ENCODE peak calls at places on chromosomes 12 and 14, in nine cellular contexts. I is astrocyte of the spinal cord, D is AG09319, X is fibroblast of mammary gland, M is neural progenitor cell, Z is Caco-2, W is testis, S is PC-9, T is endothelial cell. G is an unnamed sample.

GRCh38 chr12:113684053-113684907 is 212.6 kb upstream of the LHX5 start:
- DNase-seq in I (peak; percentile 4), D (no peak), X (peak; percentile 20), M (peak; percentile 73), Z (no peak), W (no peak), S (no peak), T (no peak), G (no peak)

GRCh38 chr12:71730936-71731335 is 23.7 kb upstream of the RAB21 start:
- DNase-seq in I (no peak), D (no peak), X (peak; percentile 52), M (no peak), Z (no peak), W (no peak), S (no peak), T (no peak), G (no peak)

GRCh38 chr12:132713123-132713522 is 2.5 kb downstream of the PGAM5 start:
- DNase-seq in I (no peak), D (no peak), X (no peak), M (no peak), Z (no peak), W (no peak), S (no peak), T (no peak), G (no peak)

GRCh38 chr14:105195533-105196227 is 14.6 kb upstream of the NUDT14 start:
- DNase-seq in I (no peak), D (no peak), X (no peak), M (peak; percentile 56), Z (no peak), W (no peak), S (no peak), T (peak; percentile 59), G (no peak)

GRCh38 chr14:37864861-37865718 is 269.7 kb downstream of the TTC6 start:
- DNase-seq in I (peak; percentile 68), D (peak; percentile 14), X (peak; percentile 78), M (no peak), Z (no peak), W (no peak), S (no peak), T (no peak), G (no peak)

GRCh38 chr12:107651867-107652449 is 33.6 kb upstream of the PWP1 start:
- DNase-seq in I (no peak), D (no peak), X (no peak), M (no peak), Z (no peak), W (no peak), S (no peak), T (no peak), G (no peak)

GRCh38 chr12:119791453-119791852 is 85.7 kb downstream of the CIT start:
- DNase-seq in I (no peak), D (no peak), X (no peak), M (no peak), Z (no peak), W (no peak), S (no peak), T (no peak), G (no peak)

GRCh38 chr14:94051115-94051514 is 25.0 kb downstream of the OTUB2 start:
- DNase-seq in I (peak; percentile 68), D (no peak), X (peak; percentile 65), M (peak; percentile 57), Z (no peak), W (peak; percentile 84), S (no peak), T (peak; percentile 30), G (peak; percentile 38)

GRCh38 chr12:43550831-43551270 is 1.2 kb downstream of the ADAMTS20 start:
- DNase-seq in I (no peak), D (no peak), X (no peak), M (peak; percentile 41), Z (no peak), W (no peak), S (no peak), T (peak; percentile 11), G (no peak)

GRCh38 chr12:4909397-4909733 is 340 bp upstream of the KCNA1 start:
- DNase-seq in I (no peak), D (no peak), X (no peak), M (peak; percentile 58), Z (no peak), W (no peak), S (no peak), T (peak; percentile 42), G (no peak)

GRCh38 chr12:2057041-2057792 is 4.4 kb downstream of the CACNA1C start:
- DNase-seq in I (peak; percentile 56), D (no peak), X (peak; percentile 57), M (peak; percentile 93), Z (peak; percentile 78), W (peak; percentile 88), S (no peak), T (peak; percentile 92), G (peak; percentile 56)

GRCh38 chr12:115666168-115666567 is 611.3 kb downstream of the MED13L start:
- DNase-seq in I (no peak), D (no peak), X (no peak), M (no peak), Z (no peak), W (no peak), S (no peak), T (no peak), G (no peak)

GRCh38 chr12:26878661-26879119 is 45.7 kb upstream of the ITPR2 start:
- DNase-seq in I (peak; percentile 24), D (no peak), X (no peak), M (no peak), Z (no peak), W (peak; percentile 92), S (no peak), T (peak; percentile 11), G (no peak)

GRCh38 chr12:52351196-52352059 is 15.9 kb downstream of the KRT85 start:
- DNase-seq in I (no peak), D (no peak), X (no peak), M (no peak), Z (no peak), W (no peak), S (no peak), T (no peak), G (no peak)

GRCh38 chr12:131883521-131883900 is 10.9 kb upstream of the ULK1 start:
- DNase-seq in I (no peak), D (no peak), X (no peak), M (no peak), Z (peak; percentile 38), W (no peak), S (peak; percentile 57), T (no peak), G (no peak)

GRCh38 chr14:92323916-92324818 is 1.2 kb downstream of the SLC24A4 start:
- DNase-seq in I (no peak), D (no peak), X (no peak), M (peak; percentile 9), Z (no peak), W (no peak), S (no peak), T (no peak), G (no peak)

GRCh38 chr12:7108042-7108927 is 729 bp downstream of the C1RL start:
- DNase-seq in I (peak; percentile 56), D (peak; percentile 55), X (peak; percentile 79), M (peak; percentile 65), Z (peak; percentile 94), W (peak; percentile 77), S (peak; percentile 74), T (peak; percentile 57), G (peak; percentile 82)

GRCh38 chr12:123076604-123077297 is 74.1 kb downstream of the PITPNM2 start:
- DNase-seq in I (no peak), D (no peak), X (no peak), M (no peak), Z (no peak), W (no peak), S (no peak), T (no peak), G (no peak)

DNA sequence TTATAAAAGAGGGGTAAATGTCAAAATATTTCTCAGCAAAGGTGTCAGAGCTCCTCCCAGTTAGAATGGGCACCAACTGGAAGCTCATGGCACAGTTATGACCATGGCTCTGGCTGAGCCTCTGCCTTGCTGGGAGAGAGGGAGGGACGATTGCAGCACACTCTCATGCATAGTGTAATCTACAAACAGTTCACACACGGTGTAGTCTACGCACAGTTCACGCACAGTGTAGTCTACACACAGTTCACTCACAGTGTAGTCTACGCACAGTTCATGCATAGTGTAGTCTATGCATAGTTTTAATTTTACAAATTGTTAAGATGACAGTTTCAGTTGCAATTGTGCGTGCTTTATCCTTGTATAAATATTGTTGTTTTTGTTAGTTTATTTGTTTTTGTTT is 1474.6 kb upstream of the TMEM132C start:
- DNase-seq in I (no peak), D (no peak), X (no peak), M (no peak), Z (no peak), W (no peak), S (no peak), T (no peak), G (no peak)
- TF ChIP-seq CTCF in I (no peak), D (no peak), X (no peak), M (no peak), Z (no peak), W (no peak), S (no peak), T (no peak), G (no peak)

GRCh38 chr12:11892065-11892391 is 178.7 kb upstream of the BCL2L14 start:
- DNase-seq in I (no peak), D (no peak), X (no peak), M (no peak), Z (no peak), W (no peak), S (no peak), T (no peak), G (no peak)
- TF ChIP-seq CTCF in I (peak; percentile 23), D (peak; percentile 14), X (peak; percentile 36), M (peak; percentile 35), Z (peak; percentile 49), W (peak; percentile 22), S (peak; percentile 46), T (peak; percentile 41), G (peak; percentile 23)

DNA sequence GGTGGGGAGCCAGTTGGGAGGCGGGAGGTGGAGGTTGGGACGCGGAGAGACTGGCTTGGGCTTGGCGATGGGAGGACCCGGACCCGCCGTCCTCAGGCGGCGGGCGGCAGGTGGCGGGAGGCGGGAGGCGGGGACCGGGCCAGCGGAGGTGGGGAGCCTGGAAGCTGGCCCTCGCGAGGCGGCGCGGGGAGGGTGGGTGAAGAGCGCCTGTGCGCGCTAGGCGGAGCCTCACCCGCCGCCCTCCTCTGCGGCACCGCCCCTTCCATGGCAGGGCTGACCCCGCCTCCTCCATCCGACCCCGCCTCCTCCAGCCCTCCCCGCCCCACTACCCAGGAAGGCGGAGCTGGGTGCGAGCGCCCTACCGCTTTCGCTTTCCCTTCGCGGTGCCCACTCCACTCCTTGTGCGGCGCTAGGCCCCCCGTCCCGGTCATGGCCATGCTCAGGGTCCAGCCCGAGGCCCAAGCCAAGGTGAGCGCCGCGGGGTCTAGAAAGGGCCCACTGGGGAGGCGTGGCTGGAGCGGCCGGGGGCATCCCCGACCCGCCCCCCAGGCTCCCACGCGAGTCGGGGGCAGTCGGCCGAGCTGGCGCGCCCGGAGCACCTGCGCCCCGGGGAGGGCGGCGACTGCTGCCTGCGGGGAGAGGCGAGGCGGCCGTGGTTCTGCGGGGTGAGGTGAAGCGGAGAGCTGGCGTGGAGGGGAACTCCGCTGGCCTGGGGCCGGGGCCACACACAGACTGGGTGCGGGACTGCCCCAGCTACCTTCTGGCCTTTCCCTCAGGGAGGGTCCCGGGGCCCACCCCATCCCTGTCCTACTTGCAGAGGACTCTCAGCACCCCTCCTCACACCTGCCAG is at the start of gene PSME1:
- DNase-seq in I (peak; percentile 90), D (peak; percentile 63), X (peak; percentile 76), M (peak; percentile 96), Z (peak; percentile 94), W (peak; percentile 95), S (peak; percentile 51), T (peak; percentile 83), G (peak; percentile 96)
- TF ChIP-seq CTCF in I (no peak), D (no peak), X (no peak), M (no peak), Z (no peak), W (no peak), S (no peak), T (no peak), G (no peak)

GRCh38 chr12:14723763-14724162 is 27.4 kb upstream of the GUCY2C start:
- DNase-seq in I (peak; percentile 28), D (peak; percentile 7), X (peak; percentile 68), M (peak; percentile 51), Z (peak; percentile 47), W (peak; percentile 66), S (peak; percentile 36), T (peak; percentile 64), G (peak; percentile 56)
- TF ChIP-seq CTCF in I (peak; percentile 66), D (peak; percentile 77), X (peak; percentile 82), M (peak; percentile 65), Z (peak; percentile 59), W (peak; percentile 37), S (peak; percentile 83), T (peak; percentile 60), G (peak; percentile 47)

G was measured in Calu3.